ENCODE peak calls at places on chromosomes 6 and 20, in eight cellular contexts. One of them, this sample, is unnamed.

GRCh38 chr20:41927655-41928054 is 309.5 kb upstream of the CHD6 start:
- DNase-seq in mesendoderm: peak; percentile 10
- DNase-seq in upper lobe of right lung: no peak
- DNase-seq in heart left ventricle: no peak
- DNase-seq in neural progenitor cell: no peak
- DNase-seq in PC-3: no peak
- DNase-seq in psoas muscle: no peak
- DNase-seq in endodermal cell: no peak
- DNase-seq in this sample: no peak

GRCh38 chr6:14454467-14454763 is 336.8 kb downstream of the CD83 start:
- DNase-seq in psoas muscle: no peak
- DNase-seq in PC-3: no peak
- DNase-seq in upper lobe of right lung: no peak
- DNase-seq in mesendoderm: no peak
- DNase-seq in neural progenitor cell: no peak
- DNase-seq in endodermal cell: no peak
- DNase-seq in heart left ventricle: no peak
- DNase-seq in this sample: no peak

GRCh38 chr20:17226410-17227198 is at the start of gene PCSK2:
- DNase-seq in upper lobe of right lung: peak; percentile 82
- DNase-seq in psoas muscle: peak; percentile 24
- DNase-seq in mesendoderm: peak; percentile 95
- DNase-seq in heart left ventricle: peak; percentile 59
- DNase-seq in endodermal cell: peak; percentile 96
- DNase-seq in neural progenitor cell: peak; percentile 97
- DNase-seq in PC-3: no peak
- DNase-seq in this sample: no peak

GRCh38 chr6:44100088-44100550 is 27.1 kb downstream of the MRPL14 start:
- DNase-seq in neural progenitor cell: peak; percentile 50
- DNase-seq in psoas muscle: no peak
- DNase-seq in upper lobe of right lung: no peak
- DNase-seq in PC-3: peak; percentile 67
- DNase-seq in heart left ventricle: no peak
- DNase-seq in endodermal cell: peak; percentile 76
- DNase-seq in mesendoderm: peak; percentile 54
- DNase-seq in this sample: no peak

GRCh38 chr20:4814696-4815252 is 93.1 kb downstream of the PRND start:
- DNase-seq in neural progenitor cell: no peak
- DNase-seq in mesendoderm: no peak
- DNase-seq in heart left ventricle: no peak
- DNase-seq in endodermal cell: no peak
- DNase-seq in psoas muscle: no peak
- DNase-seq in upper lobe of right lung: peak; percentile 73
- DNase-seq in PC-3: no peak
- DNase-seq in this sample: peak; percentile 47

GRCh38 chr6:79574636-79575035 is 37.4 kb upstream of the LCA5 start:
- DNase-seq in endodermal cell: peak; percentile 66
- DNase-seq in heart left ventricle: no peak
- DNase-seq in PC-3: peak; percentile 66
- DNase-seq in mesendoderm: peak; percentile 90
- DNase-seq in neural progenitor cell: no peak
- DNase-seq in psoas muscle: no peak
- DNase-seq in upper lobe of right lung: no peak
- DNase-seq in this sample: no peak

GRCh38 chr6:121533321-121533841 is 97.9 kb downstream of the GJA1 start:
- DNase-seq in endodermal cell: no peak
- DNase-seq in mesendoderm: no peak
- DNase-seq in heart left ventricle: no peak
- DNase-seq in PC-3: no peak
- DNase-seq in psoas muscle: no peak
- DNase-seq in upper lobe of right lung: no peak
- DNase-seq in neural progenitor cell: no peak
- DNase-seq in this sample: no peak

GRCh38 chr20:24948939-24949679 is at the start of gene CST7:
- DNase-seq in upper lobe of right lung: peak; percentile 75
- DNase-seq in psoas muscle: no peak
- DNase-seq in neural progenitor cell: no peak
- DNase-seq in heart left ventricle: peak; percentile 82
- DNase-seq in endodermal cell: peak; percentile 22
- DNase-seq in mesendoderm: no peak
- DNase-seq in PC-3: peak; percentile 38
- DNase-seq in this sample: no peak

GRCh38 chr6:32982084-32982701 is 13.8 kb downstream of the BRD2 start:
- DNase-seq in psoas muscle: no peak
- DNase-seq in PC-3: peak; percentile 19
- DNase-seq in upper lobe of right lung: no peak
- DNase-seq in heart left ventricle: no peak
- DNase-seq in mesendoderm: no peak
- DNase-seq in neural progenitor cell: no peak
- DNase-seq in endodermal cell: no peak
- DNase-seq in this sample: no peak

GRCh38 chr20:5766085-5766764 is 16.0 kb downstream of the SHLD1 start:
- DNase-seq in upper lobe of right lung: no peak
- DNase-seq in mesendoderm: no peak
- DNase-seq in PC-3: no peak
- DNase-seq in endodermal cell: no peak
- DNase-seq in heart left ventricle: no peak
- DNase-seq in psoas muscle: no peak
- DNase-seq in neural progenitor cell: no peak
- DNase-seq in this sample: no peak

GRCh38 chr20:23643665-23644064 is 5.9 kb upstream of the CST3 start:
- DNase-seq in psoas muscle: no peak
- DNase-seq in endodermal cell: no peak
- DNase-seq in mesendoderm: no peak
- DNase-seq in PC-3: no peak
- DNase-seq in upper lobe of right lung: no peak
- DNase-seq in neural progenitor cell: no peak
- DNase-seq in heart left ventricle: no peak
- DNase-seq in this sample: no peak

DNA sequence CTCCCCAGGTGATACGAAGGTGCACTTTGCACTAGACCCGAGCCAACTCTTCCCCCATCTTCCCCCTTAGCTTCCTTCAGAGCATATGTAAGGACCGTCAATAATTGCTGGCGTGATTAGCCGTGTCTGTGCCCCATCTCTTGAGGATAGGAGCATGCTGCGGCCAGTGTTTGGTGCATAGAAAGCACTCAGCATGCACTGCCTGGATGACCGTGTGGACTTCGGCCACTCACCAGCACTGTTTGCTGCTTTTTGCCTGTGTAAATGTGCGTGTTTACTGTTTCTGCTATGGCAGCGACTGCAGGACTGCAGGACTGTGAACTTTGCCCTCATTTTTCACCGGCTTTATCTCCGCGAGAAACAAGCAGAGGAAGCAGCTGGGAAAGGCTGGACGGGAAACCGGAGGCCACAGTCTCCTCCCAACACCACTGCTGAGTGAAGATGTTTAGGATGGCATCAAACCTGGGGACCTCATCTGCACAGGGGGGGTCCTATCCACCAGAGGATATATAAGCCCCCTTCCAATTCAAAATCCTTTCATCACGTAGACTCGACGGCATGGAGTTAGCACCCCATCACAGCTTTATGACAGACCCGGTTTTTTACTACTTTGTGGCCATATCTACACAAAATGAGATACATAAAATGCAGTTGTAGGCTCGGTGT is 150.6 kb upstream of the AFDN start:
- DNase-seq in heart left ventricle: no peak
- DNase-seq in mesendoderm: no peak
- DNase-seq in upper lobe of right lung: peak; percentile 13
- DNase-seq in psoas muscle: no peak
- DNase-seq in endodermal cell: no peak
- DNase-seq in PC-3: no peak
- DNase-seq in neural progenitor cell: peak; percentile 34
- DNase-seq in this sample: peak; percentile 40
- H3K27ac ChIP-seq in heart left ventricle: peak overlapping the region; percentile 80
- H3K27ac ChIP-seq in mesendoderm: no peak overlapping the region
- H3K27ac ChIP-seq in upper lobe of right lung: peak overlapping the region; percentile 58
- H3K27ac ChIP-seq in psoas muscle: no peak overlapping the region
- H3K27ac ChIP-seq in endodermal cell: peak overlapping the region; percentile 50
- H3K27ac ChIP-seq in PC-3: no peak overlapping the region
- H3K27ac ChIP-seq in neural progenitor cell: no peak overlapping the region
- H3K27ac ChIP-seq in this sample: no peak overlapping the region

DNA sequence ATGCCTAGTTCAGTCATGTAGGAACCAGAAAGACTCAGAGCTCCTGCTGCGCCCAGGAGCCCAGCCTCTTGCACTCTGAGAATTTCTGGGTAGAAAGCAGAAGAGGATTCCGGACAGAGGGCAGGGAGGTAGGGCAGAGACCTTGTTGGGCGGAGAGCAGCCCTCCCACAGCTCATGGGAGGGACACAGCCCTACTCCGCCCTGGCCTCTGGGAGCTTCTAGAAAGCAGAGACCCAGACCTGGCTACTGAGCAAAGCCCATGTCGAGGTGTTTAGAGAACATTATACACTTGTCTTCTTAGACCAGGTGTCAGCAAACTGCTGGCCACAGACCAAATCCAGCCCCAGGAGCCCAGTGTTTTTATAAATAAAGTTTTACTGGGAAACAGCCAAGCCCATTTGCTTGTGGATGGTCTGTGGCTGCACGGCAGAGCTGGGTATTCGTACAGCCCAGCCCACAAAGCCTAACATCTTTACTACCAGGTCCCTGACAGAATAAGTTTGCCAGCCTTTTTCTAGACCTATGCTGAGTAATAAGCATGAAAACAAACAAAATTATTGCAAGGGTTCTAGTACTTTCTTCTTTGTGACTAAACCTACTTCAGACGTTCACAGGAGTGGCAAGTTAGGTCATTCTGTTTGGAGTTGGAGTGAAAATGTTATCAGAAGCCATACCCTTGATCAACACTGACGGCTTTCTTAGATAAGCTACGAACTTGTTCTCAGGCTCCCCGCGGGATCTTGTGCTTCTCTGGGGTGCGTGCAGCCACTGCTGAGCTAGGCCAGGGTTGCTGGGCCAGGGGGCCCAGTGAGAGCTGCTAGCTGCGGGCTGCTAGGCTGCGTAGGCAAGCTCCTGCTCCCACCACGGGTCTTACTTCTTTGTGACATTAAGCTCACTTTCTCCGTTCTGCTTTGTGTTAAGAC is 235.1 kb upstream of the FOXQ1 start:
- DNase-seq in psoas muscle: no peak
- DNase-seq in mesendoderm: peak; percentile 53
- DNase-seq in upper lobe of right lung: no peak
- DNase-seq in heart left ventricle: no peak
- DNase-seq in endodermal cell: no peak
- DNase-seq in neural progenitor cell: no peak
- DNase-seq in PC-3: no peak
- DNase-seq in this sample: no peak
- H3K4me1 ChIP-seq in psoas muscle: no peaks in the 10 kb centered on the region
- H3K4me1 ChIP-seq in mesendoderm: no peaks in the 10 kb centered on the region
- H3K4me1 ChIP-seq in upper lobe of right lung: peaks cover 13% of the 10 kb centered on the region
- H3K4me1 ChIP-seq in heart left ventricle: no peaks in the 10 kb centered on the region
- H3K4me1 ChIP-seq in endodermal cell: peaks cover 22% of the 10 kb centered on the region
- H3K4me1 ChIP-seq in neural progenitor cell: peaks cover 7% of the 10 kb centered on the region
- H3K4me1 ChIP-seq in PC-3: no peaks in the 10 kb centered on the region
- H3K4me1 ChIP-seq in this sample: no peaks in the 10 kb centered on the region

GRCh38 chr20:38293490-38294333 is 10.2 kb upstream of the BPI start:
- DNase-seq in endodermal cell: peak; percentile 66
- DNase-seq in heart left ventricle: no peak
- DNase-seq in upper lobe of right lung: no peak
- DNase-seq in mesendoderm: peak; percentile 62
- DNase-seq in PC-3: peak; percentile 31
- DNase-seq in psoas muscle: no peak
- DNase-seq in neural progenitor cell: peak; percentile 65
- DNase-seq in this sample: no peak

GRCh38 chr20:38291961-38292360 is 12.0 kb upstream of the BPI start:
- DNase-seq in mesendoderm: no peak
- DNase-seq in endodermal cell: no peak
- DNase-seq in upper lobe of right lung: no peak
- DNase-seq in PC-3: no peak
- DNase-seq in psoas muscle: no peak
- DNase-seq in heart left ventricle: no peak
- DNase-seq in neural progenitor cell: no peak
- DNase-seq in this sample: no peak

GRCh38 chr20:38290829-38291581 is 13.0 kb upstream of the BPI start:
- DNase-seq in upper lobe of right lung: no peak
- DNase-seq in PC-3: peak; percentile 58
- DNase-seq in neural progenitor cell: peak; percentile 77
- DNase-seq in endodermal cell: peak; percentile 89
- DNase-seq in mesendoderm: peak; percentile 94
- DNase-seq in psoas muscle: peak; percentile 39
- DNase-seq in heart left ventricle: peak; percentile 76
- DNase-seq in this sample: no peak

GRCh38 chr20:38294334-38294592 is 9.7 kb upstream of the BPI start:
- DNase-seq in mesendoderm: no peak
- DNase-seq in psoas muscle: no peak
- DNase-seq in neural progenitor cell: no peak
- DNase-seq in heart left ventricle: no peak
- DNase-seq in upper lobe of right lung: no peak
- DNase-seq in PC-3: no peak
- DNase-seq in endodermal cell: no peak
- DNase-seq in this sample: no peak

DNA sequence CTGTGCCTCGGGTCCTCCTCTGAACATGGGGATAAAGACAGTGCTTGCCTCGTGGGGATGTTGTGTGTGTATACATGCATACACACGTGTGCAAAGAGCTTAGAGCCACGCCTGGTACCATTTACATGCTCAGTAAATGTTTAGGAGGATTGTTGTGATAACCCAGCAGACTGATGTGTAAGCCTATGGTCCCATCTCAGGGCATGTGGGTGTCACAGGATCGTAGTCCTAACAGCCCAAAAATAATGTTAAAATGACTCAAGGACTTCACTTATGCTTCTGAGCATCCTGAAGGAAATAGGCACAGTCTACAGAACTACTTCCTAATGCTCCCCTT is 12.4 kb upstream of the BPI start:
- DNase-seq in mesendoderm: no peak
- DNase-seq in heart left ventricle: no peak
- DNase-seq in psoas muscle: no peak
- DNase-seq in PC-3: no peak
- DNase-seq in upper lobe of right lung: no peak
- DNase-seq in endodermal cell: no peak
- DNase-seq in neural progenitor cell: no peak
- DNase-seq in this sample: no peak
- H3K4me3 ChIP-seq in mesendoderm: no peak overlapping the region
- H3K4me3 ChIP-seq in heart left ventricle: no peak overlapping the region
- H3K4me3 ChIP-seq in psoas muscle: no peak overlapping the region
- H3K4me3 ChIP-seq in PC-3: no peak overlapping the region
- H3K4me3 ChIP-seq in upper lobe of right lung: no peak overlapping the region
- H3K4me3 ChIP-seq in endodermal cell: no peak overlapping the region
- H3K4me3 ChIP-seq in neural progenitor cell: no peak overlapping the region
- H3K4me3 ChIP-seq in this sample: no peak overlapping the region

DNA sequence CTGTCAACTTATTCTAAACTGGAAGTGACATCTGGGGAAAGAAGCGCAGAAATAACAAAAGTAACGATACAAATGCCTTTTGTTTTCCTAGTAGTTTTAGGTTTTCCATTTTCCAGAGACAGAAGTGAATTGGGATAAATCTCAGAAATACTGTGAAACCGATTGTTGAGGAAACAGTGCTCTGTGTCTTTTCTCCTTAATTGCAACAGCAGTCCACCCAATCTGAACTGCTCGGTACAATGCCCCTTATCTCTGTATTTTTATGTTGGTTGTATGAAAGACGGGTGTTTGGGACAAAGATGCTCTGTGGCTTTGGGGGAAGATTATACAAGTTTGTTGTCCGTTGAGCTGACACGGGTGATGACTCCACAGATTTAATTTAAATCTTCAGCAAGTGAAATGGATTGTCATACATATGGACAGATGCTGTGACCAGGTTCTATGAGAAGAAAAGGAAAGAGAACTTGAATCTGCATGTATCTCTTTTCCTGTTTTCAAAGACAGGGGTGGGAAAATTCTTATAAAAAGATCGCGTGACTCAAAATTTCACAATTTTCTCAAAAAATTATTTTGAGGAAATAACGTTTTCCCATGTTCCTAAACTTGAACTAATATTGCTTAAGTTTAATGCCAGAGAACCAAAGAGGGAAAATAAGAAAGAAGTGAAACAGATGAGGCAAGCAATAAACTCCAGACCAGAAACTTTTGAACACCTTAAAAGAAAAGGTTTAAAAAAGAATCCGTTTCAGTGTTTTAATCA is 41.2 kb downstream of the SASH1 start:
- DNase-seq in endodermal cell: no peak
- DNase-seq in PC-3: no peak
- DNase-seq in neural progenitor cell: no peak
- DNase-seq in heart left ventricle: no peak
- DNase-seq in upper lobe of right lung: no peak
- DNase-seq in mesendoderm: no peak
- DNase-seq in psoas muscle: no peak
- DNase-seq in this sample: no peak
- H3K27ac ChIP-seq in endodermal cell: no peak overlapping the region
- H3K27ac ChIP-seq in PC-3: no peak overlapping the region
- H3K27ac ChIP-seq in neural progenitor cell: no peak overlapping the region
- H3K27ac ChIP-seq in heart left ventricle: no peak overlapping the region
- H3K27ac ChIP-seq in upper lobe of right lung: no peak overlapping the region
- H3K27ac ChIP-seq in mesendoderm: no peak overlapping the region
- H3K27ac ChIP-seq in psoas muscle: no peak overlapping the region
- H3K27ac ChIP-seq in this sample: no peak overlapping the region

This sample was measured in tibial artery.